ENCODE peak calls at places on chromosomes 2 and 18, in ten cellular contexts. K is lower lobe of right lung, M is psoas muscle, U is GM12878, P is thyroid gland, F is MM.1S, G is transverse colon, D is right lobe of liver, V is A549, R is PC-9. J is an unnamed sample.

GRCh38 chr2:85400023-85400422 is 10.1 kb downstream of the CAPG start:
- DNase-seq in K (no peak), M (no peak), U (no peak), P (no peak), F (no peak), G (no peak), D (no peak), V (no peak), R (no peak), J (no peak)

GRCh38 chr2:69642709-69643601 is 584 bp downstream of the AAK1 start:
- DNase-seq in K (peak; percentile 67), M (peak; percentile 50), U (no peak), P (peak; percentile 62), F (peak; percentile 80), G (peak; percentile 43), D (peak; percentile 66), V (peak; percentile 58), R (peak; percentile 52), J (peak; percentile 66)

GRCh38 chr2:129935118-129935517 is 44.3 kb upstream of the RAB6C start:
- DNase-seq in K (no peak), M (no peak), U (no peak), P (peak; percentile 39), F (no peak), G (no peak), D (no peak), V (no peak), R (no peak), J (peak; percentile 46)

GRCh38 chr2:219325136-219325535 is 7.4 kb downstream of the RESP18 start:
- DNase-seq in K (no peak), M (no peak), U (no peak), P (no peak), F (no peak), G (no peak), D (no peak), V (no peak), R (no peak), J (no peak)

GRCh38 chr2:169732583-169733358 is 861 bp upstream of the KLHL23 start:
- DNase-seq in K (no peak), M (no peak), U (no peak), P (peak; percentile 23), F (no peak), G (no peak), D (no peak), V (no peak), R (no peak), J (no peak)

GRCh38 chr18:61992923-61993322 is 100.1 kb upstream of the RNF152 start:
- DNase-seq in K (no peak), M (no peak), U (no peak), P (no peak), F (peak; percentile 29), G (no peak), D (no peak), V (no peak), R (no peak), J (no peak)

GRCh38 chr2:217988840-217989204 is 14.0 kb downstream of the TNS1 start:
- DNase-seq in K (no peak), M (no peak), U (no peak), P (peak; percentile 70), F (no peak), G (no peak), D (no peak), V (no peak), R (peak; percentile 23), J (no peak)

GRCh38 chr18:55406374-55407045 is 181.5 kb downstream of the TCF4 start:
- DNase-seq in K (no peak), M (no peak), U (no peak), P (no peak), F (no peak), G (no peak), D (no peak), V (no peak), R (no peak), J (no peak)

GRCh38 chr2:73998451-73998850 is 13.7 kb downstream of the TET3 start:
- DNase-seq in K (no peak), M (no peak), U (no peak), P (no peak), F (no peak), G (no peak), D (no peak), V (no peak), R (no peak), J (no peak)

GRCh38 chr2:9594361-9595063 is 36.3 kb downstream of the YWHAQ start:
- DNase-seq in K (no peak), M (no peak), U (no peak), P (peak; percentile 55), F (no peak), G (no peak), D (no peak), V (peak; percentile 48), R (peak; percentile 20), J (peak; percentile 75)

GRCh38 chr2:74290066-74290465 is 53.1 kb downstream of the SLC4A5 start:
- DNase-seq in K (no peak), M (no peak), U (no peak), P (peak; percentile 54), F (no peak), G (no peak), D (no peak), V (no peak), R (no peak), J (no peak)

DNA sequence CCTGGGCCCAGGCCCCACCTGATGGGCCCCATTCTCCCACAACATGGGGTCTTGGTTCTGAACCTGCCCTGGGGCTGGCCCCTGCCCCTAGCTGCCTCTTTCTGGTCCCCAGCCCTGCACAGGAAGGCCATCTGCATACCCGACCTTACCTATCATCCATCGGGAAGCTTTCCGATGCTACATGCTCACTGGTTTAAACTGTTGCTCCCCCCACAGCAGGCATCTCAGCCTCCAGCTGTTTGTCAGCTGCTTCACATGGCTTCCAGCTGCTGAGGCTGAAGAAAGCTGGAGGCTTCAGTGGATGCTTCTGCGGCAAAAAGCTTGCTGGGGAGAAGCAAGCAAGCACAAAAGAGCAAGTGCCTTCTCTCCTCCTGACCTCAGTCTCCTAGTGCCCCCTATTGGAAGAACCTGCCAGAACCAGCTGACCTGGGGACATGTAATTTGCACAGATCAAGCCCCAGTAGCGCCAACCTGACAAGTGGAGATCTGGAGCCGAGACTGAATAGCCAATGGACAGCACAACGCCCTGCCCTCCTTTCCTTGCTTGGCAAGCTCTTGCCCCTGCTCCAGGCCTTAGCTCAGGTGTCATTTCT is 24.1 kb upstream of the RHOB start:
- DNase-seq in K (no peak), M (no peak), U (no peak), P (no peak), F (no peak), G (peak; percentile 25), D (no peak), V (no peak), R (no peak), J (no peak)
- TF ChIP-seq CTCF in K (no peak), M (peak; percentile 15), U (peak; percentile 13), P (no peak), F (peak; percentile 22), G (no peak), D (peak; percentile 48), V (no peak), R (no peak), J (peak; percentile 59)

DNA sequence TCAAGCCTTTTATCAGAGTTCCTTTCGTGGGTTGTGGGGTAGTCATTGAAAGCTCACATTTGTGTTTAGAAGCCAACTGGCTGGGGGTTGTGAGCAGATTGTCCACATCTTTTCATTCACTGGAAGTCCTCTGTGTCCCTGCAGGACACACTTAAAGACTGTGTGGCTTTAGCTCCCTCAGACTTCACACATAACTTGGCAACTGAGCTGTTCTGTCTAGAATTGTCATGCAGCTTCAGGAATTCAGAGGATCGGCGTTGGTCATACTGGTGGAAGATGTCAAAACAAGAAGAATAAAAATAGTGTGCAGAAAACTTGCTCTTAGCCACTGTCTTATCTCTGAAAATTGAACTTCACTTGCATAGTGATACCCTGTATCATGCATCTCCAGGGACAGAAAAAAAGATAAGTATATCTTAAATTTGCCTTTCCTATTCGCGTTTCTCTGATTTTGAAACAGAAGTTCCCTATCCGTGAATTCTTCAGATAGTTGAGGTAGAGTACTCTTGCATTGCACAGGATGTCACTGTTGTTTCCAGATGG is 49.6 kb downstream of the TRAPPC12 start:
- DNase-seq in K (no peak), M (no peak), U (no peak), P (no peak), F (no peak), G (no peak), D (no peak), V (no peak), R (no peak), J (no peak)
- H3K27ac ChIP-seq in K (no peak overlapping the region), M (no peak overlapping the region), U (no peak overlapping the region), P (no peak overlapping the region), F (no peak overlapping the region), G (no peak overlapping the region), D (no peak overlapping the region), V (no peak overlapping the region), R (no peak overlapping the region), J (no peak overlapping the region)

GRCh38 chr2:105744909-105745853 is at the start of gene NCK2:
- DNase-seq in K (peak; percentile 56), M (peak; percentile 38), U (no peak), P (peak; percentile 39), F (peak; percentile 38), G (peak; percentile 41), D (no peak), V (peak; percentile 12), R (peak; percentile 34), J (no peak)
- TF ChIP-seq CTCF in K (peak; percentile 9), M (no peak), U (no peak), P (no peak), F (no peak), G (no peak), D (peak; percentile 3), V (no peak), R (no peak), J (no peak)

GRCh38 chr18:997499-997898 is 92.8 kb downstream of the ADCYAP1 start:
- DNase-seq in K (no peak), M (no peak), U (no peak), P (no peak), F (no peak), G (no peak), D (no peak), V (no peak), R (no peak), J (no peak)

GRCh38 chr18:993560-993959 is 88.9 kb downstream of the ADCYAP1 start:
- DNase-seq in K (no peak), M (no peak), U (no peak), P (no peak), F (no peak), G (no peak), D (no peak), V (no peak), R (no peak), J (no peak)

GRCh38 chr18:991441-991840 is 86.8 kb downstream of the ADCYAP1 start:
- DNase-seq in K (no peak), M (no peak), U (no peak), P (no peak), F (no peak), G (no peak), D (no peak), V (no peak), R (no peak), J (no peak)

GRCh38 chr18:998976-999375 is 94.3 kb downstream of the ADCYAP1 start:
- DNase-seq in K (no peak), M (no peak), U (no peak), P (no peak), F (no peak), G (no peak), D (no peak), V (no peak), R (no peak), J (no peak)

DNA sequence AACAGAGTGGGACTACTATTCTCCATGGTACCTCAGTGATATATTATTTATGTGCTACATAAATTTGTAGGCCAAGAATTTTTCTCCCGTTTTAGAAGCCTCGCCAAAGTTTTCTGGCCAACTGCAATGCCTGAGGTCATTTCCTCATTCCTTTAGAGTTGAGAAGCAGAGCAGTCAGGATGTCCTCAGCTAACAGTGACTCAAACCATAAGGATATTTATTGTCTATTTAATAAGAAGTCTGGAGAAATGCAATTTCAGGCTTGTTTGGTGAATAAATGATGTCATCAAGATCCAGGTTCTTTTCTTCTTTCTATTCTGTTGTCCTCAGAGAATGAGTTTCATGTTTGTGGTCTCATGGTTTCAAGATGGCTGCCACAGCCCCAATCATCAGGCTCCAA is 91.0 kb downstream of the ADCYAP1 start:
- DNase-seq in K (no peak), M (no peak), U (no peak), P (no peak), F (no peak), G (no peak), D (no peak), V (no peak), R (peak; percentile 21), J (peak; percentile 15)
- H3K27ac ChIP-seq in K (no peak overlapping the region), M (no peak overlapping the region), U (no peak overlapping the region), P (no peak overlapping the region), F (no peak overlapping the region), G (no peak overlapping the region), D (no peak overlapping the region), V (no peak overlapping the region), R (peak overlapping the region; percentile 65), J (no peak overlapping the region)